ENCODE peak calls at places on chromosomes 11 and 22, in five cellular contexts. J, Z, C, N and Q are unnamed samples.

GRCh38 chr11:43837879-43838278 is 42.8 kb upstream of the ALKBH3 start:
- DNase-seq in J (no peak), N (no peak), C (no peak), Z (no peak), Q (no peak)

GRCh38 chr11:96091476-96091875 is 167.6 kb upstream of the MTMR2 start:
- DNase-seq in Z (peak), C (no peak), J (no peak), N (peak), Q (no peak)

GRCh38 chr11:5686426-5686825 is 1.6 kb upstream of the TRIM5 start:
- DNase-seq in Z (no peak), N (no peak), J (no peak), C (no peak), Q (no peak)

GRCh38 chr11:70505331-70505731 is 107.0 kb downstream of the CTTN start:
- DNase-seq in C (no peak), J (no peak), Z (no peak), N (no peak), Q (no peak)

GRCh38 chr22:36383110-36383581 is 4.6 kb downstream of the MYH9 start:
- DNase-seq in Z (peak), N (no peak), J (peak), C (no peak), Q (no peak)

GRCh38 chr22:24834845-24835570 is 29.0 kb downstream of the SGSM1 start:
- DNase-seq in J (peak), Z (no peak), C (no peak), N (no peak), Q (no peak)

GRCh38 chr11:103541186-103541795 is 432.1 kb downstream of the DYNC2H1 start:
- DNase-seq in Z (no peak), C (no peak), J (no peak), N (no peak), Q (no peak)

GRCh38 chr11:88421530-88421929 is 84.0 kb upstream of the CTSC start:
- DNase-seq in N (no peak), C (no peak), J (no peak), Z (peak), Q (no peak)

GRCh38 chr22:26953380-26953807 is 296.0 kb downstream of the MIAT start:
- DNase-seq in Z (no peak), J (no peak), C (no peak), N (no peak), Q (no peak)

GRCh38 chr11:8273281-8273680 is 9.6 kb upstream of the LMO1 start:
- DNase-seq in C (no peak), N (no peak), J (peak), Z (no peak), Q (no peak)

GRCh38 chr11:95768521-95768920 is 21.1 kb downstream of the FAM76B start:
- DNase-seq in N (no peak), J (no peak), Z (no peak), C (no peak), Q (no peak)

GRCh38 chr11:95152878-95153856 is 63.5 kb downstream of the ENDOD1 start:
- DNase-seq in C (no peak), N (no peak), Z (peak), J (no peak), Q (no peak)

GRCh38 chr22:38572065-38572464 is 2.1 kb upstream of the DMC1 start:
- DNase-seq in C (peak), J (peak), N (no peak), Z (peak), Q (no peak)

GRCh38 chr11:46378296-46378695 is 3.2 kb upstream of the MDK start:
- DNase-seq in J (no peak), N (no peak), Z (no peak), C (no peak), Q (no peak)

GRCh38 chr11:12377824-12378593 is 638 bp downstream of the PARVA start:
- DNase-seq in J (peak), N (peak), C (peak), Z (no peak), Q (peak)

GRCh38 chr22:25049770-25050169 is 97.3 kb downstream of the KIAA1671 start:
- DNase-seq in N (no peak), C (no peak), Z (no peak), J (no peak), Q (no peak)

GRCh38 chr11:35943761-35944502 is at the start of gene LDLRAD3:
- DNase-seq in N (no peak), C (peak), J (peak), Z (peak), Q (peak)

GRCh38 chr11:3190600-3190999 is 25.5 kb upstream of the OSBPL5 start:
- DNase-seq in Z (no peak), C (no peak), J (no peak), N (no peak), Q (no peak)